ENCODE peak calls at places on chromosome 4, in four cellular contexts. R, D, B and G are unnamed samples.

GRCh38 chr4:139628184-139629012 is 37.2 kb upstream of the MGST2 start:
- DNase-seq in R (no peak), D (no peak), B (peak; percentile 69), G (no peak)

GRCh38 chr4:153785830-153786721 is 2.8 kb downstream of the SFRP2 start:
- DNase-seq in R (no peak), D (no peak), B (no peak), G (no peak)

GRCh38 chr4:55291227-55291629 is 54.8 kb upstream of the SRD5A3 start:
- DNase-seq in R (no peak), D (peak; percentile 33), B (no peak), G (no peak)

GRCh38 chr4:60455380-60455779 is 744.7 kb upstream of the ADGRL3 start:
- DNase-seq in R (no peak), D (no peak), B (no peak), G (no peak)

GRCh38 chr4:146415829-146416228 is 105.9 kb downstream of the SLC10A7 start:
- DNase-seq in R (no peak), D (no peak), B (no peak), G (no peak)

GRCh38 chr4:127995776-127996175 is 30.6 kb downstream of the ABHD18 start:
- DNase-seq in R (no peak), D (no peak), B (no peak), G (no peak)

GRCh38 chr4:102388636-102389035 is 43.4 kb upstream of the SLC39A8 start:
- DNase-seq in R (no peak), D (no peak), B (no peak), G (no peak)

GRCh38 chr4:90419124-90419711 is 292.0 kb downstream of the CCSER1 start:
- DNase-seq in R (no peak), D (no peak), B (no peak), G (no peak)

GRCh38 chr4:144583658-144584057 is 62.3 kb upstream of the HHIP start:
- DNase-seq in R (no peak), D (no peak), B (no peak), G (no peak)

GRCh38 chr4:154578919-154579318 is 11.6 kb downstream of the FGA start:
- DNase-seq in R (no peak), D (no peak), B (no peak), G (no peak)

GRCh38 chr4:182620111-182620980 is 296.8 kb downstream of the DCTD start:
- DNase-seq in R (no peak), D (no peak), B (no peak), G (no peak)

GRCh38 chr4:182489607-182490006 is 246.4 kb downstream of the TENM3 start:
- DNase-seq in R (no peak), D (no peak), B (no peak), G (no peak)

GRCh38 chr4:186942745-186943606 is 219.3 kb upstream of the FAT1 start:
- DNase-seq in R (peak; percentile 59), D (no peak), B (no peak), G (no peak)

GRCh38 chr4:150251752-150252190 is 173.5 kb downstream of the DCLK2 start:
- DNase-seq in R (peak; percentile 57), D (no peak), B (no peak), G (no peak)

GRCh38 chr4:152352645-152353116 is 183.2 kb downstream of the FBXW7 start:
- DNase-seq in R (peak; percentile 78), D (no peak), B (no peak), G (peak; percentile 69)

GRCh38 chr4:168550071-168550766 is 53.4 kb downstream of the PALLD start:
- DNase-seq in R (no peak), D (no peak), B (no peak), G (no peak)

GRCh38 chr4:81058621-81059020 is 28.1 kb downstream of the BMP3 start:
- DNase-seq in R (no peak), D (no peak), B (no peak), G (no peak)

GRCh38 chr4:158259955-158260575 is 49.8 kb downstream of the TMEM144 start:
- DNase-seq in R (no peak), D (no peak), B (no peak), G (no peak)

GRCh38 chr4:93157984-93158383 is 670.6 kb upstream of the ATOH1 start:
- DNase-seq in R (no peak), D (no peak), B (no peak), G (no peak)

GRCh38 chr4:189096717-189097116 is 844.0 kb upstream of the FRG1 start:
- DNase-seq in R (no peak), D (no peak), B (no peak), G (no peak)

GRCh38 chr4:2948895-2949781 is 14.1 kb downstream of the NOP14 start:
- DNase-seq in R (no peak), D (no peak), B (no peak), G (no peak)

GRCh38 chr4:133641191-133641590 is 492.1 kb downstream of the PCDH10 start:
- DNase-seq in R (no peak), D (no peak), B (no peak), G (no peak)

GRCh38 chr4:64388252-64388651 is 21.0 kb downstream of the TECRL start:
- DNase-seq in R (no peak), D (no peak), B (no peak), G (no peak)

GRCh38 chr4:147285751-147286150 is 195.1 kb upstream of the EDNRA start:
- DNase-seq in R (no peak), D (no peak), B (no peak), G (no peak)

GRCh38 chr4:156710571-156711195 is 260.9 kb downstream of the PDGFC start:
- DNase-seq in R (no peak), D (no peak), B (no peak), G (no peak)

GRCh38 chr4:972651-973424 is 531 bp downstream of the DGKQ start:
- DNase-seq in R (no peak), D (peak; percentile 55), B (peak; percentile 81), G (peak; percentile 93)

GRCh38 chr4:182190306-182190705 is 52.9 kb upstream of the TENM3 start:
- DNase-seq in R (peak; percentile 44), D (no peak), B (no peak), G (no peak)

GRCh38 chr4:82358773-82359324 is 14.9 kb downstream of the HNRNPD start:
- DNase-seq in R (no peak), D (no peak), B (no peak), G (no peak)
- H3K4me1 ChIP-seq in R (no peaks in the 10 kb centered on the region), D (peaks cover 61% of the 10 kb centered on the region), B (peaks cover 39% of the 10 kb centered on the region), G (peaks cover 47% of the 10 kb centered on the region)

GRCh38 chr4:8008391-8008790 is 68.7 kb upstream of the AFAP1 start:
- DNase-seq in R (no peak), D (no peak), B (no peak), G (no peak)

GRCh38 chr4:8010618-8011017 is 71.0 kb upstream of the AFAP1 start:
- DNase-seq in R (peak; percentile 99), D (peak; percentile 54), B (no peak), G (no peak)

GRCh38 chr4:8009097-8009496 is 69.4 kb upstream of the AFAP1 start:
- DNase-seq in R (no peak), D (no peak), B (no peak), G (no peak)

GRCh38 chr4:8007581-8007980 is 67.9 kb upstream of the AFAP1 start:
- DNase-seq in R (no peak), D (no peak), B (no peak), G (no peak)

DNA sequence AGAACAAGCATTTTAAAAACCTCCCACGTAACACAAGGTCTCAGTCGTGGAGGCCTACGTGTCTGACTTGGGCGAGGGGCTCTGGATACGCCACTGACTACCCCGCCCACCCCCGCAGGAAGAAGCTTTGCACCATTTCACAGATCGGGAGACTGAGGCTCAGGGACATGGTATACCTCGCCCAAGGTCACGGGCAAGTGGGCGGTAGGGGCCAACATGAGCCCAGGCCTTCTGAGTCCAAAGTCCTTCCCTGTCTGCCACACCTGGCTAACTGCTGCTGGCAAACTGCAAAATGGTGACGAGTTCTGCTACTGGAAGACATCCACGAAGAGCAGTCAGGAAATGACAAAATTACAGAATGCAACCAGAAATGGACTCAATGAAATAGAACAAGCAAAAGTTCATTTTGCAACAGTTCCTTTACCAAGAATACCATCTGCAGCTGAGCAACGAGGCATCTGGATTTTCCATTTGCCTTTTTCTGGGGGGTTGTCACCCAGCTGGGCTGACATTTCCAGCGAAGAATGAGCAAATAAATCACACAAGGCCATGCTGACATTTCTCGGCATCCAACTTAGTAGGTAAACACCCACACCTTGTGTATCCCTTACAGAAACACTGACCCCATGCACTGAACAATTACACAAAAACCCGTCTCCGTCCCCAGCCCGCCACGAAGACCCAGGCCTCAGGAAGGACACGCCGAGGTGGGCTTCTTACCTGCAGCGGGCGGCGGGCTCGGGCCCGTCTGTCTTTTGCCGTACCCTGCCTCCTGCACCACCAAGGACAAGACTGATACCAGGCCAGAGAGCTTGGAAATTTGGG is 70.3 kb upstream of the AFAP1 start:
- DNase-seq in R (no peak), D (no peak), B (no peak), G (no peak)
- H3K4me3 ChIP-seq in R (peak overlapping the region; percentile 40), D (no peak overlapping the region), B (no peak overlapping the region), G (no peak overlapping the region)

GRCh38 chr4:8392591-8393190 is 47.8 kb downstream of the ACOX3 start:
- DNase-seq in R (no peak), D (no peak), B (no peak), G (no peak)

GRCh38 chr4:8393593-8394038 is 46.9 kb downstream of the ACOX3 start:
- DNase-seq in R (no peak), D (peak; percentile 80), B (no peak), G (no peak)

GRCh38 chr4:8391071-8391470 is 49.5 kb downstream of the ACOX3 start:
- DNase-seq in R (no peak), D (no peak), B (no peak), G (no peak)

GRCh38 chr4:8390604-8391003 is 49.9 kb downstream of the ACOX3 start:
- DNase-seq in R (no peak), D (no peak), B (no peak), G (no peak)

GRCh38 chr4:8391972-8392371 is 48.6 kb downstream of the ACOX3 start:
- DNase-seq in R (no peak), D (peak; percentile 71), B (no peak), G (no peak)
- H3K4me1 ChIP-seq in R (no peaks in the 10 kb centered on the region), D (peaks cover 39% of the 10 kb centered on the region), B (peaks cover 17% of the 10 kb centered on the region), G (no peaks in the 10 kb centered on the region)

DNA sequence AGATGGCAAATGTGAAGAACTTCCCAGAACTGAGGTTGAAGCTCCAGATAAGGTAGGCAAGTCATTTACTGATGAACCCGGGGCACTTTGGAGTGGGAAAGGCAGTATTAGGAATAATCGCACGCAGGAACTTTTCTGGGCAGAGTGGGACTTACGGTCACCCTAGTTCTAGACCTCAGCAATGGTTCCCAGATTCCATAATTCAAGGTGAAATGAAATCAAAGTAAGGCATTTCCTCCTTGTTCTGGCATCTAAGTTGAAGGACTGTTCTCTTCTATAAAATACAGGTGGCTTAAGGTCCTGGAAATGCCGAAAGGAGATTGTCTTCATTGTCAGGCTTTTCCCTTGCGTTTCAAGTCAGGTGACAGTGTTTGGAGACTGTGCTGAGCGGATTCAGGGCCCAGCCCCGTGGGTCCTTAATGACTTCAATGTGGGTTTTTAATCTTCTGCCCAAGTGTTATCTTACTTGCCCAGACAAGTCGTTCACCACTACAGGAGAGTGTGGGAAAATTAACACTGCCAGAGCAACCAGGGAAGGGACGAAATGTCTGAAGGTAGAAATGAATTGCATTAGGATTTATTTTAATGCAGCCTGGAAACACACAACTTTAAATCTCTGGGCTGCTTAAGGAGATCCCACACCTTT is 52.1 kb upstream of the STOX2 start:
- DNase-seq in R (no peak), D (no peak), B (no peak), G (no peak)
- H3K4me3 ChIP-seq in R (no peak overlapping the region), D (no peak overlapping the region), B (no peak overlapping the region), G (no peak overlapping the region)